ENCODE peak calls at places on chromosomes 11 and 22, in ten cellular contexts. One of them, this sample, is unnamed.

GRCh38 chr11:103228807-103229206 is 119.6 kb downstream of the DYNC2H1 start:
- DNase-seq in left ventricle myocardium inferior: no peak
- DNase-seq in H9: no peak
- DNase-seq in brain microvascular endothelial cell: no peak
- DNase-seq in tibial artery: no peak
- DNase-seq in AG04450: no peak
- DNase-seq in suprapubic skin: no peak
- DNase-seq in thoracic aorta: no peak
- DNase-seq in psoas muscle: no peak
- DNase-seq in stomach: no peak
- DNase-seq in this sample: no peak

GRCh38 chr11:120881591-120881990 is 142.3 kb upstream of the TBCEL start:
- DNase-seq in stomach: no peak
- DNase-seq in thoracic aorta: no peak
- DNase-seq in brain microvascular endothelial cell: no peak
- DNase-seq in AG04450: no peak
- DNase-seq in suprapubic skin: no peak
- DNase-seq in tibial artery: no peak
- DNase-seq in psoas muscle: no peak
- DNase-seq in left ventricle myocardium inferior: no peak
- DNase-seq in H9: no peak
- DNase-seq in this sample: no peak

GRCh38 chr11:112884012-112884767 is 77.0 kb upstream of the NCAM1 start:
- DNase-seq in left ventricle myocardium inferior: no peak
- DNase-seq in thoracic aorta: no peak
- DNase-seq in suprapubic skin: no peak
- DNase-seq in H9: no peak
- DNase-seq in brain microvascular endothelial cell: no peak
- DNase-seq in psoas muscle: no peak
- DNase-seq in stomach: no peak
- DNase-seq in AG04450: no peak
- DNase-seq in tibial artery: no peak
- DNase-seq in this sample: no peak

GRCh38 chr11:35305670-35306382 is 113.5 kb downstream of the SLC1A2 start:
- DNase-seq in psoas muscle: no peak
- DNase-seq in H9: peak; percentile 76
- DNase-seq in suprapubic skin: no peak
- DNase-seq in thoracic aorta: no peak
- DNase-seq in left ventricle myocardium inferior: no peak
- DNase-seq in stomach: peak; percentile 36
- DNase-seq in tibial artery: no peak
- DNase-seq in brain microvascular endothelial cell: peak; percentile 38
- DNase-seq in AG04450: no peak
- DNase-seq in this sample: peak; percentile 63

GRCh38 chr11:10659339-10660216 is 34.0 kb downstream of the IRAG1 start:
- DNase-seq in stomach: no peak
- DNase-seq in left ventricle myocardium inferior: no peak
- DNase-seq in AG04450: peak; percentile 87
- DNase-seq in suprapubic skin: no peak
- DNase-seq in thoracic aorta: peak; percentile 61
- DNase-seq in psoas muscle: peak; percentile 63
- DNase-seq in tibial artery: peak; percentile 85
- DNase-seq in brain microvascular endothelial cell: peak; percentile 86
- DNase-seq in H9: no peak
- DNase-seq in this sample: peak; percentile 92

GRCh38 chr11:20594274-20595061 is 4.9 kb upstream of the SLC6A5 start:
- DNase-seq in left ventricle myocardium inferior: no peak
- DNase-seq in stomach: no peak
- DNase-seq in H9: no peak
- DNase-seq in suprapubic skin: no peak
- DNase-seq in AG04450: no peak
- DNase-seq in psoas muscle: no peak
- DNase-seq in tibial artery: no peak
- DNase-seq in brain microvascular endothelial cell: no peak
- DNase-seq in thoracic aorta: no peak
- DNase-seq in this sample: no peak

GRCh38 chr22:39545310-39546063 is 12.9 kb upstream of the RPS19BP1 start:
- DNase-seq in thoracic aorta: no peak
- DNase-seq in tibial artery: no peak
- DNase-seq in brain microvascular endothelial cell: no peak
- DNase-seq in suprapubic skin: no peak
- DNase-seq in left ventricle myocardium inferior: no peak
- DNase-seq in psoas muscle: peak; percentile 69
- DNase-seq in H9: peak; percentile 83
- DNase-seq in AG04450: no peak
- DNase-seq in stomach: no peak
- DNase-seq in this sample: no peak

GRCh38 chr22:42805998-42806481 is 51.0 kb downstream of the ARFGAP3 start:
- DNase-seq in suprapubic skin: peak; percentile 69
- DNase-seq in psoas muscle: no peak
- DNase-seq in H9: peak; percentile 28
- DNase-seq in brain microvascular endothelial cell: no peak
- DNase-seq in tibial artery: no peak
- DNase-seq in left ventricle myocardium inferior: no peak
- DNase-seq in AG04450: no peak
- DNase-seq in stomach: peak; percentile 25
- DNase-seq in thoracic aorta: no peak
- DNase-seq in this sample: no peak

GRCh38 chr11:114111369-114112042 is 52.0 kb downstream of the ZBTB16 start:
- DNase-seq in suprapubic skin: no peak
- DNase-seq in tibial artery: no peak
- DNase-seq in thoracic aorta: no peak
- DNase-seq in brain microvascular endothelial cell: peak; percentile 18
- DNase-seq in stomach: no peak
- DNase-seq in AG04450: no peak
- DNase-seq in psoas muscle: no peak
- DNase-seq in left ventricle myocardium inferior: no peak
- DNase-seq in H9: no peak
- DNase-seq in this sample: no peak

GRCh38 chr11:103798029-103798428 is 238.4 kb upstream of the DDI1 start:
- DNase-seq in thoracic aorta: no peak
- DNase-seq in stomach: no peak
- DNase-seq in H9: no peak
- DNase-seq in suprapubic skin: no peak
- DNase-seq in left ventricle myocardium inferior: no peak
- DNase-seq in psoas muscle: no peak
- DNase-seq in AG04450: peak; percentile 20
- DNase-seq in brain microvascular endothelial cell: peak; percentile 85
- DNase-seq in tibial artery: no peak
- DNase-seq in this sample: no peak

GRCh38 chr11:10931761-10932700 is 74.2 kb upstream of the ZBED5 start:
- DNase-seq in AG04450: no peak
- DNase-seq in brain microvascular endothelial cell: peak; percentile 36
- DNase-seq in suprapubic skin: no peak
- DNase-seq in psoas muscle: peak; percentile 75
- DNase-seq in thoracic aorta: no peak
- DNase-seq in left ventricle myocardium inferior: peak; percentile 26
- DNase-seq in stomach: no peak
- DNase-seq in H9: no peak
- DNase-seq in tibial artery: peak; percentile 78
- DNase-seq in this sample: no peak

GRCh38 chr11:10413268-10413667 is 41.8 kb upstream of the AMPD3 start:
- DNase-seq in brain microvascular endothelial cell: peak; percentile 36
- DNase-seq in stomach: no peak
- DNase-seq in tibial artery: no peak
- DNase-seq in AG04450: no peak
- DNase-seq in left ventricle myocardium inferior: no peak
- DNase-seq in suprapubic skin: no peak
- DNase-seq in psoas muscle: no peak
- DNase-seq in H9: no peak
- DNase-seq in thoracic aorta: no peak
- DNase-seq in this sample: no peak

GRCh38 chr22:48350456-48350855 is 1477.2 kb downstream of the BRD1 start:
- DNase-seq in tibial artery: no peak
- DNase-seq in thoracic aorta: no peak
- DNase-seq in stomach: no peak
- DNase-seq in suprapubic skin: no peak
- DNase-seq in psoas muscle: no peak
- DNase-seq in AG04450: no peak
- DNase-seq in left ventricle myocardium inferior: no peak
- DNase-seq in brain microvascular endothelial cell: no peak
- DNase-seq in H9: no peak
- DNase-seq in this sample: no peak

GRCh38 chr11:103709366-103709765 is 327.1 kb upstream of the DDI1 start:
- DNase-seq in left ventricle myocardium inferior: no peak
- DNase-seq in H9: no peak
- DNase-seq in suprapubic skin: no peak
- DNase-seq in tibial artery: no peak
- DNase-seq in stomach: no peak
- DNase-seq in AG04450: no peak
- DNase-seq in psoas muscle: no peak
- DNase-seq in brain microvascular endothelial cell: no peak
- DNase-seq in thoracic aorta: no peak
- DNase-seq in this sample: no peak

GRCh38 chr11:46127150-46127638 is 5.9 kb upstream of the PHF21A start:
- DNase-seq in left ventricle myocardium inferior: no peak
- DNase-seq in psoas muscle: no peak
- DNase-seq in thoracic aorta: no peak
- DNase-seq in suprapubic skin: no peak
- DNase-seq in AG04450: no peak
- DNase-seq in brain microvascular endothelial cell: peak; percentile 46
- DNase-seq in tibial artery: no peak
- DNase-seq in H9: no peak
- DNase-seq in stomach: no peak
- DNase-seq in this sample: peak; percentile 50

GRCh38 chr11:114159320-114159719 is 99.8 kb downstream of the ZBTB16 start:
- DNase-seq in left ventricle myocardium inferior: no peak
- DNase-seq in H9: no peak
- DNase-seq in stomach: no peak
- DNase-seq in tibial artery: no peak
- DNase-seq in psoas muscle: peak; percentile 72
- DNase-seq in AG04450: no peak
- DNase-seq in thoracic aorta: no peak
- DNase-seq in suprapubic skin: no peak
- DNase-seq in brain microvascular endothelial cell: no peak
- DNase-seq in this sample: no peak

GRCh38 chr11:68598816-68599653 is 85.3 kb upstream of the GAL start:
- DNase-seq in tibial artery: no peak
- DNase-seq in suprapubic skin: no peak
- DNase-seq in stomach: no peak
- DNase-seq in AG04450: no peak
- DNase-seq in H9: no peak
- DNase-seq in thoracic aorta: no peak
- DNase-seq in left ventricle myocardium inferior: no peak
- DNase-seq in brain microvascular endothelial cell: peak; percentile 9
- DNase-seq in psoas muscle: no peak
- DNase-seq in this sample: no peak

GRCh38 chr11:115364892-115365291 is 139.3 kb downstream of the CADM1 start:
- DNase-seq in brain microvascular endothelial cell: no peak
- DNase-seq in thoracic aorta: no peak
- DNase-seq in stomach: no peak
- DNase-seq in suprapubic skin: no peak
- DNase-seq in AG04450: no peak
- DNase-seq in tibial artery: no peak
- DNase-seq in H9: no peak
- DNase-seq in left ventricle myocardium inferior: no peak
- DNase-seq in psoas muscle: no peak
- DNase-seq in this sample: no peak

GRCh38 chr11:126764221-126764620 is 236.3 kb downstream of the KIRREL3 start:
- DNase-seq in H9: no peak
- DNase-seq in stomach: no peak
- DNase-seq in left ventricle myocardium inferior: no peak
- DNase-seq in suprapubic skin: no peak
- DNase-seq in psoas muscle: no peak
- DNase-seq in AG04450: no peak
- DNase-seq in tibial artery: no peak
- DNase-seq in brain microvascular endothelial cell: no peak
- DNase-seq in thoracic aorta: no peak
- DNase-seq in this sample: no peak
- TF ChIP-seq CTCF in H9: peak; percentile 45
- TF ChIP-seq CTCF in stomach: no peak
- TF ChIP-seq CTCF in left ventricle myocardium inferior: no peak
- TF ChIP-seq CTCF in suprapubic skin: no peak
- TF ChIP-seq CTCF in psoas muscle: no peak
- TF ChIP-seq CTCF in AG04450: peak; percentile 38
- TF ChIP-seq CTCF in tibial artery: no peak
- TF ChIP-seq CTCF in brain microvascular endothelial cell: peak; percentile 41
- TF ChIP-seq CTCF in thoracic aorta: no peak
- TF ChIP-seq CTCF in this sample: no peak

DNA sequence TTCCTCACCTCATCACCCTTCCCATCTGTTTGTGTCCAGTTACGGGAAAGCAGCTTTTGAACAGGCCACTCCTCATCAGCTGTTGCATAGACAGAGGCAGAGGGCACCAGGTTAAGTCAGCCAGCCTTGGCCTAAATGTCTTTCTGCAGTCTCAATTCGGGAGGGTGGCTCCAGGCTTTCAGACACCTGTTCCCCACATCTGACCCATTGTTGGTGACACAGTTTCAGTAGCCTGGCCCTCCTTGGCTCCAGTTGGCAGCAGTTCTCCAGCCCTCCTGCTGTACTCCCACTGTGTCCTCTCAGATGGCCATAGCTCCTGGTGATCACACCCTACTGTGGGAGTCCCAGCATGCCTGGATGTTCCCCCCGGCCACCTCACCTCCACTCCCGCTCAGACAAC is 70.8 kb upstream of the MYOD1 start:
- DNase-seq in psoas muscle: no peak
- DNase-seq in AG04450: no peak
- DNase-seq in left ventricle myocardium inferior: no peak
- DNase-seq in H9: no peak
- DNase-seq in tibial artery: no peak
- DNase-seq in suprapubic skin: no peak
- DNase-seq in stomach: no peak
- DNase-seq in brain microvascular endothelial cell: no peak
- DNase-seq in thoracic aorta: no peak
- DNase-seq in this sample: no peak
- H3K27ac ChIP-seq in psoas muscle: no peak overlapping the region
- H3K27ac ChIP-seq in AG04450: no peak overlapping the region
- H3K27ac ChIP-seq in left ventricle myocardium inferior: no peak overlapping the region
- H3K27ac ChIP-seq in H9: no peak overlapping the region
- H3K27ac ChIP-seq in tibial artery: no peak overlapping the region
- H3K27ac ChIP-seq in suprapubic skin: no peak overlapping the region
- H3K27ac ChIP-seq in stomach: no peak overlapping the region
- H3K27ac ChIP-seq in brain microvascular endothelial cell: no peak overlapping the region
- H3K27ac ChIP-seq in thoracic aorta: no peak overlapping the region
- H3K27ac ChIP-seq in this sample: no peak overlapping the region

DNA sequence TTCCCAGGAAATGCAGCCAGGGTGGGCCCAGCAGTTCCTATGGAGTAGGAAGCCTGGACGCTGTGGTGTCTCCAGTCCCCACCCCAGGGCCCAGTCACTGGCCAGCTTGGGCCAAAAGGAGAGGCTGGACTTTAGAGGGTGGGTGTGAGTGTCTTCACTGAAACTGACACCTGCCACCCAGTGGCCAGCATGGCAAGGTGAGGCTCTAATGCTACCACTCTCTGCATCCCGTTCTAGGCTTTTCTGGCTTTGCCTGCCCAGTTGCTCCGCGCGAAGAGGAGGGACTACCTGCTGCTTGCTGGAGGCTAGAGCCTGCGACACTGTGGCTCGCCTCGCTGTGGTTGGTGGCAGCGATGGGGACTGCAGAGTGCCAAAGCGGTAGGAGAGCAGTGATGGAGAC is 35.4 kb downstream of the C22orf42 start:
- DNase-seq in suprapubic skin: no peak
- DNase-seq in thoracic aorta: no peak
- DNase-seq in H9: peak; percentile 78
- DNase-seq in tibial artery: no peak
- DNase-seq in brain microvascular endothelial cell: no peak
- DNase-seq in stomach: no peak
- DNase-seq in AG04450: no peak
- DNase-seq in psoas muscle: no peak
- DNase-seq in left ventricle myocardium inferior: no peak
- DNase-seq in this sample: no peak
- TF ChIP-seq CTCF in suprapubic skin: no peak
- TF ChIP-seq CTCF in thoracic aorta: no peak
- TF ChIP-seq CTCF in H9: peak; percentile 58
- TF ChIP-seq CTCF in tibial artery: no peak
- TF ChIP-seq CTCF in brain microvascular endothelial cell: peak; percentile 5
- TF ChIP-seq CTCF in stomach: no peak
- TF ChIP-seq CTCF in AG04450: no peak
- TF ChIP-seq CTCF in psoas muscle: no peak
- TF ChIP-seq CTCF in left ventricle myocardium inferior: peak; percentile 28
- TF ChIP-seq CTCF in this sample: no peak

GRCh38 chr11:123448798-123449197 is 18.7 kb downstream of the GRAMD1B start:
- DNase-seq in psoas muscle: no peak
- DNase-seq in H9: no peak
- DNase-seq in AG04450: no peak
- DNase-seq in stomach: no peak
- DNase-seq in suprapubic skin: no peak
- DNase-seq in left ventricle myocardium inferior: no peak
- DNase-seq in thoracic aorta: no peak
- DNase-seq in brain microvascular endothelial cell: no peak
- DNase-seq in tibial artery: no peak
- DNase-seq in this sample: no peak
- H3K27ac ChIP-seq in psoas muscle: no peak overlapping the region
- H3K27ac ChIP-seq in H9: no peak overlapping the region
- H3K27ac ChIP-seq in AG04450: no peak overlapping the region
- H3K27ac ChIP-seq in stomach: no peak overlapping the region
- H3K27ac ChIP-seq in suprapubic skin: no peak overlapping the region
- H3K27ac ChIP-seq in left ventricle myocardium inferior: no peak overlapping the region
- H3K27ac ChIP-seq in thoracic aorta: no peak overlapping the region
- H3K27ac ChIP-seq in brain microvascular endothelial cell: no peak overlapping the region
- H3K27ac ChIP-seq in tibial artery: no peak overlapping the region
- H3K27ac ChIP-seq in this sample: peak overlapping the region; percentile 19